ENCODE peak calls at places on chromosome 1, in six cellular contexts. C is left ventricle myocardium inferior, G is HCT116, Y is heart right ventricle, P is colonic mucosa, X is heart left ventricle. M is an unnamed sample.

GRCh38 chr1:112546076-112546475 is 37.3 kb downstream of the WNT2B start:
- DNase-seq in X (no peak), C (no peak), P (no peak), Y (no peak), G (no peak), M (no peak)

GRCh38 chr1:59108481-59109317 is 188.2 kb upstream of the FGGY start:
- DNase-seq in C (no peak), P (no peak), Y (no peak), G (no peak), X (no peak), M (no peak)

GRCh38 chr1:96722161-96722908 is 751 bp downstream of the PTBP2 start:
- DNase-seq in G (no peak), Y (peak; percentile 73), P (peak; percentile 70), X (peak; percentile 72), C (peak; percentile 66), M (peak; percentile 44)

GRCh38 chr1:21012937-21013336 is 163.8 kb downstream of the EIF4G3 start:
- DNase-seq in Y (no peak), G (no peak), X (no peak), P (no peak), C (no peak), M (no peak)

GRCh38 chr1:155859881-155860841 is 794 bp downstream of the SYT11 start:
- DNase-seq in X (peak; percentile 94), P (peak; percentile 45), Y (peak; percentile 94), C (peak; percentile 88), G (no peak), M (no peak)

GRCh38 chr1:243473281-243474210 is 217.7 kb downstream of the SDCCAG8 start:
- DNase-seq in P (no peak), G (no peak), C (no peak), Y (no peak), X (no peak), M (no peak)

GRCh38 chr1:100921110-100921706 is 25.3 kb downstream of the SLC30A7 start:
- DNase-seq in X (no peak), C (no peak), Y (peak; percentile 11), G (peak; percentile 22), P (no peak), M (peak; percentile 42)

GRCh38 chr1:25958475-25958874 is 39.4 kb downstream of the PAFAH2 start:
- DNase-seq in G (no peak), Y (no peak), X (no peak), P (no peak), C (no peak), M (no peak)

GRCh38 chr1:39332291-39332690 is 127.8 kb downstream of the MACF1 start:
- DNase-seq in P (no peak), C (no peak), Y (no peak), G (no peak), X (no peak), M (no peak)

GRCh38 chr1:220511785-220512184 is 16.2 kb upstream of the MARK1 start:
- DNase-seq in P (no peak), Y (no peak), G (no peak), C (peak; percentile 16), X (peak; percentile 47), M (peak; percentile 52)

GRCh38 chr1:117930484-117930883 is 945 bp downstream of the WDR3 start:
- DNase-seq in Y (no peak), P (no peak), G (no peak), X (no peak), C (no peak), M (no peak)

DNA sequence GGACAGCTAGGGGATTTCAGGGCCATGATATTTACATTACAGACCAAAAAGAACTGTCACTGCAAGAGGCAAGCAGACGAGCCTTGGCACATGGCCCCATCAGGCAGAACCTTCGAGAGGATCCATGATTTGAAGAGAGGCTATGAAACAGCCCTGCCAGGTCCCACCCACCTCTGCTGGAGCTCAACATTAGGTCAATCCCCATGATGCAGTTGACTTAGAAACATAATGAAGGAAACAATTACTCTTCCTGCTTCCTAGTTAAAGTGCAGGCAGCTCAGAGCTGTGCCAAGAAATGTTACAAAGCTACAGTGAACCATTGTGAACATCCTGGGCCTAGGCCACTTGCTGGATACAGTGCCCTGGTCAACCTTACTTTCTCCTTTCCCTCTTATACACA is 41.7 kb upstream of the PTCH2 start:
- DNase-seq in C (peak; percentile 21), G (no peak), P (no peak), Y (peak; percentile 40), X (peak; percentile 31), M (no peak)
- H3K9me3 ChIP-seq in C (no peaks in the 10 kb centered on the region), G (peaks cover 13% of the 10 kb centered on the region), P (no peaks in the 10 kb centered on the region), Y (peaks cover 22% of the 10 kb centered on the region), X (no peaks in the 10 kb centered on the region), M (peaks cover 13% of the 10 kb centered on the region)

GRCh38 chr1:248696261-248696660 is 6.3 kb downstream of the OR14I1 start:
- DNase-seq in G (no peak), C (no peak), P (peak; percentile 49), Y (no peak), X (no peak), M (peak; percentile 26)
- H3K9me3 ChIP-seq in G (no peaks in the 10 kb centered on the region), C (peaks cover 7% of the 10 kb centered on the region), P (no peaks in the 10 kb centered on the region), Y (no peaks in the 10 kb centered on the region), X (no peaks in the 10 kb centered on the region), M (no peaks in the 10 kb centered on the region)

GRCh38 chr1:184473176-184473966 is 86.5 kb downstream of the C1orf21 start:
- DNase-seq in G (no peak), X (no peak), P (no peak), C (no peak), Y (no peak), M (no peak)
- H3K9me3 ChIP-seq in G (no peaks in the 10 kb centered on the region), X (peaks cover 19% of the 10 kb centered on the region), P (no peaks in the 10 kb centered on the region), C (peaks cover 26% of the 10 kb centered on the region), Y (peaks cover 31% of the 10 kb centered on the region), M (no peaks in the 10 kb centered on the region)

GRCh38 chr1:29380532-29380931 is 144.2 kb downstream of the PTPRU start:
- DNase-seq in G (no peak), Y (no peak), C (no peak), X (no peak), P (no peak), M (no peak)
- H3K9me3 ChIP-seq in G (peaks cover 25% of the 10 kb centered on the region), Y (peaks cover 34% of the 10 kb centered on the region), C (peaks cover 37% of the 10 kb centered on the region), X (peaks cover 32% of the 10 kb centered on the region), P (no peaks in the 10 kb centered on the region), M (peaks cover 8% of the 10 kb centered on the region)

DNA sequence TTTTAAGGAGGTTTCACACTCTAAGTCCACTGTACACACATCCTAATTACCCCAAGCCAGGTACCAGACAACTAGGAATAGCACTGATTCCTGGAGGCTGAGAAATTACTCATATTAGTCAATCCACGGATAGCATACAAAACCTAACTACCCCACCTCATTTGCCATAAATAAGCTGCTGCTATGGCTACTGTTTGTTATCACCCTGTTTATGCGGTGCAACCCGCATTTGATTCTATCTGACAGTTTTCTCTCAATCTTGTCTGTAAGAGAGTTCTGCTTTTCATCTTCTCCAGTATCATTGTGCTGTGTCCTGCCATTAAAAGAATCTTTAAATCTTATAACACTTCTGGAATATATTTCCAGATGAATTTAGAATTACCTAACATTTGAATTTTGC is 1496.5 kb downstream of the PLA2G4A start:
- DNase-seq in X (no peak), G (no peak), Y (no peak), C (no peak), P (no peak), M (no peak)
- H3K9me3 ChIP-seq in X (peaks cover 5% of the 10 kb centered on the region), G (no peaks in the 10 kb centered on the region), Y (no peaks in the 10 kb centered on the region), C (no peaks in the 10 kb centered on the region), P (no peaks in the 10 kb centered on the region), M (no peaks in the 10 kb centered on the region)

GRCh38 chr1:108085628-108086027 is 114.5 kb downstream of the SLC25A24 start:
- DNase-seq in Y (no peak), C (no peak), P (no peak), G (no peak), X (no peak), M (no peak)
- H3K9me3 ChIP-seq in Y (no peaks in the 10 kb centered on the region), C (no peaks in the 10 kb centered on the region), P (no peaks in the 10 kb centered on the region), G (no peaks in the 10 kb centered on the region), X (no peaks in the 10 kb centered on the region), M (no peaks in the 10 kb centered on the region)

M was measured in Caco-2.